ENCODE peak calls at places on chromosomes 16 and 17, in four cellular contexts. One of them, this sample, is unnamed.

GRCh38 chr16:84320511-84320910 is 25.8 kb downstream of the WFDC1 start:
- DNase-seq in IMR-90: no peak
- DNase-seq in mesendoderm: no peak
- DNase-seq in H9: no peak
- DNase-seq in this sample: no peak

GRCh38 chr16:89407282-89407924 is 83.0 kb downstream of the ANKRD11 start:
- DNase-seq in H9: no peak
- DNase-seq in IMR-90: no peak
- DNase-seq in mesendoderm: peak; percentile 44
- DNase-seq in this sample: no peak

GRCh38 chr16:81067166-81067565 is 9.9 kb downstream of the C16orf46 start:
- DNase-seq in IMR-90: no peak
- DNase-seq in mesendoderm: no peak
- DNase-seq in H9: no peak
- DNase-seq in this sample: no peak

GRCh38 chr16:65689726-65690125 is 567.9 kb upstream of the CDH11 start:
- DNase-seq in mesendoderm: no peak
- DNase-seq in IMR-90: no peak
- DNase-seq in H9: no peak
- DNase-seq in this sample: no peak

GRCh38 chr16:66894055-66894454 is 13.7 kb downstream of the PDP2 start:
- DNase-seq in mesendoderm: no peak
- DNase-seq in IMR-90: no peak
- DNase-seq in H9: no peak
- DNase-seq in this sample: no peak

GRCh38 chr16:3570420-3571062 is 6.7 kb downstream of the NLRC3 start:
- DNase-seq in mesendoderm: peak; percentile 94
- DNase-seq in IMR-90: no peak
- DNase-seq in H9: no peak
- DNase-seq in this sample: no peak

GRCh38 chr16:84088695-84089395 is 27.9 kb downstream of the MBTPS1 start:
- DNase-seq in H9: no peak
- DNase-seq in mesendoderm: peak; percentile 19
- DNase-seq in IMR-90: no peak
- DNase-seq in this sample: no peak

GRCh38 chr17:66221343-66221742 is 7.9 kb downstream of the APOH start:
- DNase-seq in IMR-90: no peak
- DNase-seq in mesendoderm: no peak
- DNase-seq in H9: no peak
- DNase-seq in this sample: no peak

GRCh38 chr17:79991924-79992656 is 43.6 kb downstream of the TBC1D16 start:
- DNase-seq in H9: peak; percentile 56
- DNase-seq in IMR-90: peak; percentile 38
- DNase-seq in mesendoderm: peak; percentile 31
- DNase-seq in this sample: no peak

GRCh38 chr16:35201151-35201550 is 1741.7 kb downstream of the TP53TG3F start:
- DNase-seq in H9: no peak
- DNase-seq in IMR-90: no peak
- DNase-seq in mesendoderm: no peak
- DNase-seq in this sample: no peak

GRCh38 chr16:23508589-23509440 is 1.5 kb downstream of the GGA2 start:
- DNase-seq in H9: peak; percentile 43
- DNase-seq in mesendoderm: peak; percentile 84
- DNase-seq in IMR-90: no peak
- DNase-seq in this sample: peak; percentile 54

GRCh38 chr17:45432405-45433113 is at the start of gene ARHGAP27:
- DNase-seq in mesendoderm: peak; percentile 49
- DNase-seq in H9: peak; percentile 76
- DNase-seq in IMR-90: no peak
- DNase-seq in this sample: peak; percentile 76

GRCh38 chr17:36721560-36722120 is 120.3 kb downstream of the MRM1 start:
- DNase-seq in H9: no peak
- DNase-seq in IMR-90: peak; percentile 2
- DNase-seq in mesendoderm: no peak
- DNase-seq in this sample: no peak

GRCh38 chr16:53094013-53094630 is 39.3 kb downstream of the CHD9 start:
- DNase-seq in IMR-90: no peak
- DNase-seq in mesendoderm: no peak
- DNase-seq in H9: no peak
- DNase-seq in this sample: no peak

GRCh38 chr16:11302977-11303376 is 21.8 kb upstream of the PRM1 start:
- DNase-seq in IMR-90: no peak
- DNase-seq in H9: no peak
- DNase-seq in mesendoderm: no peak
- DNase-seq in this sample: no peak

GRCh38 chr16:1863681-1864460 is 8.1 kb downstream of the MEIOB start:
- DNase-seq in H9: no peak
- DNase-seq in IMR-90: peak; percentile 44
- DNase-seq in mesendoderm: peak; percentile 13
- DNase-seq in this sample: no peak

GRCh38 chr17:41301916-41302901 is at the start of gene KRTAP29-1:
- DNase-seq in IMR-90: no peak
- DNase-seq in mesendoderm: no peak
- DNase-seq in H9: no peak
- DNase-seq in this sample: no peak

GRCh38 chr16:4392382-4393242 is 21.0 kb downstream of the VASN start:
- DNase-seq in IMR-90: peak; percentile 86
- DNase-seq in H9: peak; percentile 94
- DNase-seq in mesendoderm: peak; percentile 92
- DNase-seq in this sample: peak; percentile 89

GRCh38 chr17:75861927-75862317 is 6.8 kb upstream of the WBP2 start:
- DNase-seq in mesendoderm: no peak
- DNase-seq in IMR-90: no peak
- DNase-seq in H9: no peak
- DNase-seq in this sample: no peak

GRCh38 chr17:57574040-57574513 is 171.0 kb downstream of the CCDC182 start:
- DNase-seq in IMR-90: peak; percentile 43
- DNase-seq in H9: no peak
- DNase-seq in mesendoderm: no peak
- DNase-seq in this sample: no peak

GRCh38 chr16:19289805-19290490 is 4.4 kb downstream of the CLEC19A start:
- DNase-seq in H9: peak; percentile 54
- DNase-seq in IMR-90: no peak
- DNase-seq in mesendoderm: peak; percentile 68
- DNase-seq in this sample: no peak

GRCh38 chr16:66474750-66475199 is 47.7 kb downstream of the BEAN1 start:
- DNase-seq in mesendoderm: peak; percentile 38
- DNase-seq in H9: no peak
- DNase-seq in IMR-90: no peak
- DNase-seq in this sample: peak; percentile 33

GRCh38 chr16:53053967-53054669 is 673 bp upstream of the CHD9 start:
- DNase-seq in H9: no peak
- DNase-seq in IMR-90: no peak
- DNase-seq in mesendoderm: peak; percentile 50
- DNase-seq in this sample: no peak

GRCh38 chr17:76382803-76383644 is 1.4 kb upstream of the SPHK1 start:
- DNase-seq in IMR-90: peak; percentile 78
- DNase-seq in mesendoderm: peak; percentile 85
- DNase-seq in H9: peak; percentile 86
- DNase-seq in this sample: no peak

GRCh38 chr17:16419929-16420271 is 4.5 kb downstream of the TRPV2 start:
- DNase-seq in IMR-90: peak; percentile 86
- DNase-seq in mesendoderm: no peak
- DNase-seq in H9: no peak
- DNase-seq in this sample: no peak

GRCh38 chr16:9053006-9053601 is 38.3 kb upstream of the HAPSTR1 start:
- DNase-seq in IMR-90: peak; percentile 75
- DNase-seq in mesendoderm: peak; percentile 99
- DNase-seq in H9: peak; percentile 98
- DNase-seq in this sample: peak; percentile 86

GRCh38 chr16:5042574-5043171 is 8.9 kb upstream of the NAGPA start:
- DNase-seq in IMR-90: peak; percentile 60
- DNase-seq in mesendoderm: peak; percentile 57
- DNase-seq in H9: no peak
- DNase-seq in this sample: no peak

GRCh38 chr16:24204150-24204665 is 51.9 kb upstream of the CACNG3 start:
- DNase-seq in mesendoderm: peak; percentile 60
- DNase-seq in H9: no peak
- DNase-seq in IMR-90: no peak
- DNase-seq in this sample: no peak

GRCh38 chr17:76252040-76252954 is 12.0 kb upstream of the RNF157 start:
- DNase-seq in IMR-90: peak; percentile 99
- DNase-seq in H9: no peak
- DNase-seq in mesendoderm: no peak
- DNase-seq in this sample: no peak

GRCh38 chr16:2712063-2712441 is 8.0 kb downstream of the PRSS27 start:
- DNase-seq in H9: no peak
- DNase-seq in IMR-90: no peak
- DNase-seq in mesendoderm: no peak
- DNase-seq in this sample: no peak

GRCh38 chr16:4800290-4801041 is 2.0 kb downstream of the ROGDI start:
- DNase-seq in mesendoderm: no peak
- DNase-seq in IMR-90: no peak
- DNase-seq in H9: no peak
- DNase-seq in this sample: no peak

GRCh38 chr17:65218261-65218660 is 81.1 kb downstream of the RGS9 start:
- DNase-seq in mesendoderm: no peak
- DNase-seq in H9: no peak
- DNase-seq in IMR-90: no peak
- DNase-seq in this sample: no peak

GRCh38 chr16:85928411-85928820 is 29.5 kb downstream of the IRF8 start:
- DNase-seq in H9: no peak
- DNase-seq in mesendoderm: no peak
- DNase-seq in IMR-90: peak; percentile 10
- DNase-seq in this sample: no peak

GRCh38 chr17:59786213-59786535 is 78.7 kb downstream of the VMP1 start:
- DNase-seq in H9: no peak
- DNase-seq in IMR-90: no peak
- DNase-seq in mesendoderm: no peak
- DNase-seq in this sample: no peak

GRCh38 chr17:5381542-5381941 is 37.9 kb downstream of the NUP88 start:
- DNase-seq in mesendoderm: no peak
- DNase-seq in IMR-90: peak; percentile 34
- DNase-seq in H9: no peak
- DNase-seq in this sample: no peak

GRCh38 chr17:83153681-83154310 is 74.4 kb downstream of the METRNL start:
- DNase-seq in mesendoderm: no peak
- DNase-seq in H9: no peak
- DNase-seq in IMR-90: no peak
- DNase-seq in this sample: no peak

GRCh38 chr16:2701272-2701671 is 18.8 kb downstream of the PRSS27 start:
- DNase-seq in H9: no peak
- DNase-seq in IMR-90: no peak
- DNase-seq in mesendoderm: no peak
- DNase-seq in this sample: no peak

GRCh38 chr16:50858376-50858775 is 116.5 kb downstream of the CYLD start:
- DNase-seq in H9: no peak
- DNase-seq in IMR-90: no peak
- DNase-seq in mesendoderm: no peak
- DNase-seq in this sample: no peak

GRCh38 chr17:45370949-45371413 is 54.2 kb upstream of the MAP3K14 start:
- DNase-seq in IMR-90: peak; percentile 50
- DNase-seq in H9: peak; percentile 30
- DNase-seq in mesendoderm: no peak
- DNase-seq in this sample: no peak

DNA sequence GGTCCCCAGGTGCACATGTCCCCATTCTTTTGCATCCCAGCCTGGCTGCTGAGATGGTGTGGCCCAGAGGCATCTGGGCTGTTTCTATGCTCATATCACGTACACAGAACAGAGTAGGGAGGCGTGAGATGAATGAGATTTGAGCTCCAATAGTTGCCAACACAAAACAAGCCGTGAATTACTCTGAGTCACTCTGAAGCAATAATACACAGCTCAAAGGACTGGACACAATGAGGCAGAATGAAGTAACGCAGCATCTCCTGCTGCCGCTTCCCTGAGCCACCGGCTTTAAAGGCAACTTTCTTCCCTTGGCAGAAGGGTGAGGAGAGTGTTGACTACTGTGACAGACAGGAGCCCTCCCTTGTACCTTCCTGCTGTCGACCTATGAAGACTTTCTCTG is 33.9 kb upstream of the CLEC18B start:
- DNase-seq in mesendoderm: no peak
- DNase-seq in IMR-90: peak; percentile 40
- DNase-seq in H9: no peak
- DNase-seq in this sample: no peak
- H4K5ac ChIP-seq in mesendoderm: no peak overlapping the region
- H4K5ac ChIP-seq in IMR-90: no peak overlapping the region
- H4K5ac ChIP-seq in H9: no peak overlapping the region
- H4K5ac ChIP-seq in this sample: no peak overlapping the region

GRCh38 chr17:81161536-81161935 is 3.8 kb upstream of the PVALEF start:
- DNase-seq in mesendoderm: no peak
- DNase-seq in H9: no peak
- DNase-seq in IMR-90: no peak
- DNase-seq in this sample: no peak

GRCh38 chr17:81160747-81161453 is 4.4 kb upstream of the PVALEF start:
- DNase-seq in H9: no peak
- DNase-seq in IMR-90: no peak
- DNase-seq in mesendoderm: no peak
- DNase-seq in this sample: no peak

GRCh38 chr17:81163051-81163695 is 2.1 kb upstream of the PVALEF start:
- DNase-seq in mesendoderm: no peak
- DNase-seq in IMR-90: no peak
- DNase-seq in H9: no peak
- DNase-seq in this sample: no peak

GRCh38 chr17:81162491-81162890 is 2.8 kb upstream of the PVALEF start:
- DNase-seq in mesendoderm: no peak
- DNase-seq in H9: no peak
- DNase-seq in IMR-90: no peak
- DNase-seq in this sample: no peak

DNA sequence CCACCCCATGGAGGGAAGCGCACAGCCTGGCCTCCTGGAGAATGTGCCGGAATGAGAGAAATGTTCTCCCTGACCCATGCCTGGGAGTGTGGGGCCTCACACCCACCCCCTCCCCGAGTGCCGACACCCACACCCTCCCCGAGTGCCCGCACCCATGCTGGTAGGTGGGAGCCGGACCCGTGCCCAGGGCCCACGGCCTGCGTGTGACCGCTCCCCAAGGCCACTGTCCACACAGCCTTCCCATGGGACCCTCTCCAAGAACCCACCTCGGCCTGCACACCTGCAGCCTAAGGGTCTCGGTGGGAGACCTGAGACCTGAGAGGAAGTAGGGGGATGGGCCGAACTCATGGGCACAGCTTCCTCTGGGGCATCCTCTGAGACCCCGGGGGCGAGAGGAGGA is 3.3 kb upstream of the PVALEF start:
- DNase-seq in mesendoderm: no peak
- DNase-seq in H9: no peak
- DNase-seq in IMR-90: no peak
- DNase-seq in this sample: no peak
- H4K5ac ChIP-seq in mesendoderm: no peak overlapping the region
- H4K5ac ChIP-seq in H9: no peak overlapping the region
- H4K5ac ChIP-seq in IMR-90: no peak overlapping the region
- H4K5ac ChIP-seq in this sample: no peak overlapping the region

GRCh38 chr17:38800237-38800760 is 943 bp upstream of the PIP4K2B start:
- DNase-seq in H9: no peak
- DNase-seq in IMR-90: no peak
- DNase-seq in mesendoderm: no peak
- DNase-seq in this sample: no peak
- H4K5ac ChIP-seq in H9: no peak overlapping the region
- H4K5ac ChIP-seq in IMR-90: no peak overlapping the region
- H4K5ac ChIP-seq in mesendoderm: no peak overlapping the region
- H4K5ac ChIP-seq in this sample: no peak overlapping the region

GRCh38 chr17:78796134-78796900 is 14.2 kb upstream of the CYTH1 start:
- DNase-seq in IMR-90: no peak
- DNase-seq in mesendoderm: no peak
- DNase-seq in H9: no peak
- DNase-seq in this sample: no peak
- H4K5ac ChIP-seq in IMR-90: no peak overlapping the region
- H4K5ac ChIP-seq in mesendoderm: no peak overlapping the region
- H4K5ac ChIP-seq in H9: no peak overlapping the region
- H4K5ac ChIP-seq in this sample: no peak overlapping the region

GRCh38 chr16:60329110-60329509 is 1595.0 kb upstream of the GOT2 start:
- DNase-seq in H9: no peak
- DNase-seq in mesendoderm: no peak
- DNase-seq in IMR-90: no peak
- DNase-seq in this sample: no peak
- H4K5ac ChIP-seq in H9: no peak overlapping the region
- H4K5ac ChIP-seq in mesendoderm: no peak overlapping the region
- H4K5ac ChIP-seq in IMR-90: no peak overlapping the region
- H4K5ac ChIP-seq in this sample: no peak overlapping the region

This sample was measured in H1.